ENCODE peak calls at places on chromosomes 4 and X, in five cellular contexts. One of them, this sample, is unnamed.

GRCh38 chr4:163649557-163650091 is 155.1 kb downstream of the TMA16 start:
- DNase-seq in fibroblast of lung: no peak
- DNase-seq in skeletal muscle cell: no peak
- DNase-seq in astrocyte of the spinal cord: no peak
- DNase-seq in BJ: no peak
- DNase-seq in this sample: no peak

GRCh38 chr4:71236226-71236625 is 102.6 kb upstream of the SLC4A4 start:
- DNase-seq in skeletal muscle cell: no peak
- DNase-seq in astrocyte of the spinal cord: no peak
- DNase-seq in fibroblast of lung: no peak
- DNase-seq in BJ: no peak
- DNase-seq in this sample: no peak

GRCh38 chr4:56215901-56216300 is 171.4 kb downstream of the AASDH start:
- DNase-seq in skeletal muscle cell: peak
- DNase-seq in astrocyte of the spinal cord: peak
- DNase-seq in fibroblast of lung: peak
- DNase-seq in BJ: no peak
- DNase-seq in this sample: peak

GRCh38 chrX:25049347-25049746 is 33.6 kb upstream of the ARX start:
- DNase-seq in BJ: no peak
- DNase-seq in skeletal muscle cell: no peak
- DNase-seq in fibroblast of lung: peak
- DNase-seq in astrocyte of the spinal cord: peak
- DNase-seq in this sample: peak

GRCh38 chrX:139924069-139924695 is 8.7 kb downstream of the ATP11C start:
- DNase-seq in skeletal muscle cell: no peak
- DNase-seq in astrocyte of the spinal cord: no peak
- DNase-seq in fibroblast of lung: no peak
- DNase-seq in BJ: no peak
- DNase-seq in this sample: no peak

GRCh38 chr4:165874072-165874798 is 1.2 kb downstream of the TLL1 start:
- DNase-seq in fibroblast of lung: no peak
- DNase-seq in astrocyte of the spinal cord: peak
- DNase-seq in BJ: no peak
- DNase-seq in skeletal muscle cell: no peak
- DNase-seq in this sample: no peak

GRCh38 chr4:85102606-85103005 is 136.1 kb upstream of the WDFY3 start:
- DNase-seq in fibroblast of lung: no peak
- DNase-seq in astrocyte of the spinal cord: no peak
- DNase-seq in skeletal muscle cell: no peak
- DNase-seq in BJ: no peak
- DNase-seq in this sample: no peak

GRCh38 chr4:65391382-65391781 is 278.9 kb downstream of the EPHA5 start:
- DNase-seq in fibroblast of lung: no peak
- DNase-seq in skeletal muscle cell: no peak
- DNase-seq in astrocyte of the spinal cord: no peak
- DNase-seq in BJ: no peak
- DNase-seq in this sample: no peak

GRCh38 chrX:108139303-108139702 is 47.7 kb downstream of the ATG4A start:
- DNase-seq in BJ: no peak
- DNase-seq in astrocyte of the spinal cord: no peak
- DNase-seq in fibroblast of lung: peak
- DNase-seq in skeletal muscle cell: no peak
- DNase-seq in this sample: no peak

GRCh38 chr4:37244583-37245390 is at the start of gene NWD2:
- DNase-seq in BJ: no peak
- DNase-seq in astrocyte of the spinal cord: peak
- DNase-seq in skeletal muscle cell: no peak
- DNase-seq in fibroblast of lung: no peak
- DNase-seq in this sample: peak

GRCh38 chr4:87574996-87575395 is 33.3 kb upstream of the DSPP start:
- DNase-seq in fibroblast of lung: no peak
- DNase-seq in astrocyte of the spinal cord: no peak
- DNase-seq in BJ: no peak
- DNase-seq in skeletal muscle cell: no peak
- DNase-seq in this sample: no peak

GRCh38 chr4:7295917-7296660 is 103.8 kb downstream of the SORCS2 start:
- DNase-seq in skeletal muscle cell: no peak
- DNase-seq in astrocyte of the spinal cord: peak
- DNase-seq in fibroblast of lung: peak
- DNase-seq in BJ: no peak
- DNase-seq in this sample: no peak

GRCh38 chr4:113181289-113182007 is 132.0 kb downstream of the ANK2 start:
- DNase-seq in fibroblast of lung: no peak
- DNase-seq in skeletal muscle cell: no peak
- DNase-seq in astrocyte of the spinal cord: no peak
- DNase-seq in BJ: no peak
- DNase-seq in this sample: no peak

GRCh38 chr4:16524911-16525574 is 298.8 kb upstream of the TAPT1 start:
- DNase-seq in fibroblast of lung: peak
- DNase-seq in astrocyte of the spinal cord: no peak
- DNase-seq in skeletal muscle cell: peak
- DNase-seq in BJ: no peak
- DNase-seq in this sample: no peak

GRCh38 chr4:8330821-8331566 is 61.4 kb downstream of the HTRA3 start:
- DNase-seq in fibroblast of lung: peak
- DNase-seq in astrocyte of the spinal cord: no peak
- DNase-seq in skeletal muscle cell: no peak
- DNase-seq in BJ: no peak
- DNase-seq in this sample: no peak

GRCh38 chrX:103685396-103685795 is 1.1 kb downstream of the MORF4L2 start:
- DNase-seq in astrocyte of the spinal cord: peak
- DNase-seq in fibroblast of lung: peak
- DNase-seq in BJ: no peak
- DNase-seq in skeletal muscle cell: no peak
- DNase-seq in this sample: no peak

GRCh38 chr4:57098945-57099344 is 11.2 kb downstream of the IGFBP7 start:
- DNase-seq in skeletal muscle cell: peak
- DNase-seq in BJ: peak
- DNase-seq in astrocyte of the spinal cord: peak
- DNase-seq in fibroblast of lung: peak
- DNase-seq in this sample: peak

GRCh38 chrX:14015294-14015693 is 14.4 kb downstream of the GEMIN8 start:
- DNase-seq in skeletal muscle cell: no peak
- DNase-seq in fibroblast of lung: peak
- DNase-seq in astrocyte of the spinal cord: no peak
- DNase-seq in BJ: no peak
- DNase-seq in this sample: no peak

GRCh38 chrX:39477438-39478120 is 620.2 kb downstream of the BCOR start:
- DNase-seq in fibroblast of lung: peak
- DNase-seq in skeletal muscle cell: no peak
- DNase-seq in astrocyte of the spinal cord: peak
- DNase-seq in BJ: no peak
- DNase-seq in this sample: peak

GRCh38 chrX:22037911-22038537 is 5.9 kb downstream of the PHEX start:
- DNase-seq in skeletal muscle cell: no peak
- DNase-seq in BJ: no peak
- DNase-seq in astrocyte of the spinal cord: no peak
- DNase-seq in fibroblast of lung: no peak
- DNase-seq in this sample: no peak

GRCh38 chr4:172153694-172154093 is 340.5 kb downstream of the GALNTL6 start:
- DNase-seq in astrocyte of the spinal cord: no peak
- DNase-seq in BJ: no peak
- DNase-seq in skeletal muscle cell: no peak
- DNase-seq in fibroblast of lung: no peak
- DNase-seq in this sample: no peak

GRCh38 chrX:54798137-54798536 is at the start of gene ITIH6:
- DNase-seq in BJ: no peak
- DNase-seq in astrocyte of the spinal cord: no peak
- DNase-seq in skeletal muscle cell: no peak
- DNase-seq in fibroblast of lung: no peak
- DNase-seq in this sample: no peak

GRCh38 chr4:71974681-71975080 is 57.1 kb upstream of the NPFFR2 start:
- DNase-seq in BJ: no peak
- DNase-seq in fibroblast of lung: peak
- DNase-seq in astrocyte of the spinal cord: peak
- DNase-seq in skeletal muscle cell: peak
- DNase-seq in this sample: peak

GRCh38 chrX:107840971-107841370 is 15.3 kb downstream of the MID2 start:
- DNase-seq in skeletal muscle cell: no peak
- DNase-seq in BJ: no peak
- DNase-seq in fibroblast of lung: no peak
- DNase-seq in astrocyte of the spinal cord: no peak
- DNase-seq in this sample: no peak

GRCh38 chrX:103687696-103688191 is 1.2 kb upstream of the MORF4L2 start:
- DNase-seq in skeletal muscle cell: peak
- DNase-seq in fibroblast of lung: peak
- DNase-seq in astrocyte of the spinal cord: peak
- DNase-seq in BJ: no peak
- DNase-seq in this sample: peak

GRCh38 chr4:7381221-7381889 is 53.4 kb downstream of the PSAPL1 start:
- DNase-seq in BJ: no peak
- DNase-seq in fibroblast of lung: no peak
- DNase-seq in astrocyte of the spinal cord: no peak
- DNase-seq in skeletal muscle cell: no peak
- DNase-seq in this sample: no peak

GRCh38 chr4:122476745-122477144 is 20.2 kb upstream of the IL2 start:
- DNase-seq in astrocyte of the spinal cord: no peak
- DNase-seq in BJ: no peak
- DNase-seq in fibroblast of lung: no peak
- DNase-seq in skeletal muscle cell: no peak
- DNase-seq in this sample: no peak

GRCh38 chr4:7979652-7979968 is 39.9 kb upstream of the AFAP1 start:
- DNase-seq in fibroblast of lung: no peak
- DNase-seq in astrocyte of the spinal cord: no peak
- DNase-seq in skeletal muscle cell: no peak
- DNase-seq in BJ: no peak
- DNase-seq in this sample: no peak

GRCh38 chr4:103451341-103451740 is 253.2 kb upstream of the CENPE start:
- DNase-seq in fibroblast of lung: no peak
- DNase-seq in BJ: no peak
- DNase-seq in skeletal muscle cell: no peak
- DNase-seq in astrocyte of the spinal cord: no peak
- DNase-seq in this sample: no peak

DNA sequence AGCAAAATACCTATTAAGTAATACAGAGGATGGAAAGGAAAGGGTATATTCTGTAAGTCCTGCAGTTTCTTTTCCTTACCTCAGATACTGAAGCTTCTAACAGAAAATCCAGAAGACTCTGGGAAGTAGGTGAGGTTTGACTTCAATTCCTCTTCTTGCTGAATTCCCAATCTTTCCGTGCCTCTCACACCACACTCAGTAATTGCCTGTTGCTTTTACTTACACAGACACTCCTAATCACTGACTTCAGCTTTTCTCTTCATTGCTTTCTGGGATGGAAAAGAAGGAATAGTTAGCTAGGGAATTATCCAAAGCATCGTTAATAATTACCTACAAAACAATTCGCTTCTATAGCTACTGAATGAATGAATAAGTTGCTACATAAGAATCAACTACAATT is 163.6 kb downstream of the FBXO8 start:
- DNase-seq in BJ: no peak
- DNase-seq in skeletal muscle cell: no peak
- DNase-seq in astrocyte of the spinal cord: peak
- DNase-seq in fibroblast of lung: no peak
- DNase-seq in this sample: no peak
- H3K4me3 ChIP-seq in BJ: no peak
- H3K4me3 ChIP-seq in skeletal muscle cell: peak
- H3K4me3 ChIP-seq in astrocyte of the spinal cord: no peak
- H3K4me3 ChIP-seq in fibroblast of lung: peak
- H3K4me3 ChIP-seq in this sample: peak

GRCh38 chr4:154584259-154584658 is 6.3 kb downstream of the FGA start:
- DNase-seq in skeletal muscle cell: no peak
- DNase-seq in BJ: no peak
- DNase-seq in astrocyte of the spinal cord: no peak
- DNase-seq in fibroblast of lung: no peak
- DNase-seq in this sample: no peak

GRCh38 chr4:154588198-154588597 is 2.3 kb downstream of the FGA start:
- DNase-seq in astrocyte of the spinal cord: no peak
- DNase-seq in BJ: no peak
- DNase-seq in fibroblast of lung: no peak
- DNase-seq in skeletal muscle cell: no peak
- DNase-seq in this sample: no peak

GRCh38 chr4:154583677-154584076 is 6.9 kb downstream of the FGA start:
- DNase-seq in astrocyte of the spinal cord: no peak
- DNase-seq in skeletal muscle cell: no peak
- DNase-seq in BJ: no peak
- DNase-seq in fibroblast of lung: no peak
- DNase-seq in this sample: no peak

GRCh38 chr4:154585369-154586018 is 5.0 kb downstream of the FGA start:
- DNase-seq in fibroblast of lung: no peak
- DNase-seq in astrocyte of the spinal cord: no peak
- DNase-seq in skeletal muscle cell: no peak
- DNase-seq in BJ: no peak
- DNase-seq in this sample: no peak

DNA sequence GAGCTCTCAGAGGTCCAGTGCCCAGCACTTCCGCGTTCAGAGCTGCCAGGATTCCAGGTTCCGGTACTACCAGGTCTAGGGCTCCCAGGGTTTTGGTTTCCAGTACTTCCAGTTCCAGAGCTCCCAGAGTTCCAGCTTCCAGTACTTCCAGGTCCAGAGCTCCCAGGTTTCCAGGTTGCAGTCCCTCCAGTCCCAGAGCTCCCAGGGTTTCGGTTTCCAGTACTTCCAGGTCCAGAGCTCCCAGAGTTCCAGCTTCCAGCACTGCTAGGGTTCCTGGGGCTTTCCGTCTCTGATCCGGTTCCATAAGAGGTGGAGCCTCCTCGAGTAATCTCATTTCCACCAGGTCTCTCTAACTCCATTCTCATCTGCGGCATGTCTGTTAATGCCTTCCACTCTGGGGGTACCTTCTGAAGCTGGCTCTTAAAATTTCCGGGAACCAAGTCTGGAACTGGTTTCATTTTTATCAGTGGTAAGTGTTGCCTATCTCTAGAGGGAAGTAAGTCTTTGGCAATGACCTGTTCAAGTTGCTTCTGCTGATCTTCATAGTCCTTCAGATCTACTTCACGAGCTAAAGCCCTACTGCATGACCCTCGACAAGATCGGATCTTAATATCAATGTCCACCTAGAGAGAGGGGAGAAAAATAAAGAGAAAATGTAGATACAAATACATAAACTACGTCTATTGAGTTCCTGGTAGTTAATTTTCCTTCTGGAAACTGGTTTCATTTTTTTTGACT is 4.1 kb downstream of the FGA start:
- DNase-seq in fibroblast of lung: no peak
- DNase-seq in skeletal muscle cell: no peak
- DNase-seq in astrocyte of the spinal cord: no peak
- DNase-seq in BJ: no peak
- DNase-seq in this sample: no peak
- H3K4me3 ChIP-seq in fibroblast of lung: no peak
- H3K4me3 ChIP-seq in skeletal muscle cell: no peak
- H3K4me3 ChIP-seq in astrocyte of the spinal cord: no peak
- H3K4me3 ChIP-seq in BJ: no peak
- H3K4me3 ChIP-seq in this sample: no peak

GRCh38 chrX:47574609-47575325 is 7.5 kb upstream of the TIMP1 start:
- DNase-seq in skeletal muscle cell: no peak
- DNase-seq in BJ: no peak
- DNase-seq in fibroblast of lung: no peak
- DNase-seq in astrocyte of the spinal cord: no peak
- DNase-seq in this sample: no peak
- H3K4me3 ChIP-seq in skeletal muscle cell: peak
- H3K4me3 ChIP-seq in BJ: peak
- H3K4me3 ChIP-seq in fibroblast of lung: no peak
- H3K4me3 ChIP-seq in astrocyte of the spinal cord: no peak
- H3K4me3 ChIP-seq in this sample: peak

GRCh38 chrX:124426273-124426672 is 79.9 kb downstream of the SH2D1A start:
- DNase-seq in skeletal muscle cell: no peak
- DNase-seq in fibroblast of lung: no peak
- DNase-seq in astrocyte of the spinal cord: no peak
- DNase-seq in BJ: no peak
- DNase-seq in this sample: no peak

GRCh38 chrX:124426824-124427223 is 80.5 kb downstream of the SH2D1A start:
- DNase-seq in fibroblast of lung: no peak
- DNase-seq in BJ: no peak
- DNase-seq in astrocyte of the spinal cord: no peak
- DNase-seq in skeletal muscle cell: no peak
- DNase-seq in this sample: no peak

GRCh38 chrX:124421898-124422622 is 75.7 kb downstream of the SH2D1A start:
- DNase-seq in astrocyte of the spinal cord: no peak
- DNase-seq in BJ: no peak
- DNase-seq in skeletal muscle cell: no peak
- DNase-seq in fibroblast of lung: no peak
- DNase-seq in this sample: no peak
- H3K4me3 ChIP-seq in astrocyte of the spinal cord: no peak
- H3K4me3 ChIP-seq in BJ: no peak
- H3K4me3 ChIP-seq in skeletal muscle cell: no peak
- H3K4me3 ChIP-seq in fibroblast of lung: no peak
- H3K4me3 ChIP-seq in this sample: no peak